ENCODE peak calls at places on chromosomes 13 and 19, in ten cellular contexts. One of them, this sample, is unnamed. For H3K36me3, the result is how much of the 10 kb centered on the place peaks cover.

GRCh38 chr13:19864339-19865309 is 1.2 kb upstream of the ZMYM5 start:
- DNase-seq in IMR-90: peak
- DNase-seq in psoas muscle: peak
- DNase-seq in fibroblast of lung: peak
- DNase-seq in Peyer's patch: peak
- DNase-seq in breast epithelium: peak
- DNase-seq in mesendoderm: peak
- DNase-seq in CD4-positive, CD25-positive, alpha-beta regulatory T cell: peak
- DNase-seq in heart left ventricle: peak
- DNase-seq in heart right ventricle: peak
- DNase-seq in this sample: peak

GRCh38 chr19:15154002-15154612 is 46.7 kb downstream of the NOTCH3 start:
- DNase-seq in IMR-90: peak
- DNase-seq in psoas muscle: no peak
- DNase-seq in fibroblast of lung: peak
- DNase-seq in Peyer's patch: peak
- DNase-seq in breast epithelium: no peak
- DNase-seq in mesendoderm: peak
- DNase-seq in CD4-positive, CD25-positive, alpha-beta regulatory T cell: peak
- DNase-seq in heart left ventricle: no peak
- DNase-seq in heart right ventricle: no peak
- DNase-seq in this sample: no peak

GRCh38 chr19:4326837-4327251 is 11.8 kb downstream of the STAP2 start:
- DNase-seq in IMR-90: no peak
- DNase-seq in psoas muscle: no peak
- DNase-seq in fibroblast of lung: no peak
- DNase-seq in Peyer's patch: no peak
- DNase-seq in breast epithelium: no peak
- DNase-seq in mesendoderm: peak
- DNase-seq in CD4-positive, CD25-positive, alpha-beta regulatory T cell: no peak
- DNase-seq in heart left ventricle: no peak
- DNase-seq in heart right ventricle: no peak
- DNase-seq in this sample: no peak

GRCh38 chr13:87361216-87361615 is 310.0 kb upstream of the SLITRK5 start:
- DNase-seq in IMR-90: no peak
- DNase-seq in psoas muscle: no peak
- DNase-seq in fibroblast of lung: no peak
- DNase-seq in Peyer's patch: no peak
- DNase-seq in breast epithelium: no peak
- DNase-seq in mesendoderm: no peak
- DNase-seq in CD4-positive, CD25-positive, alpha-beta regulatory T cell: no peak
- DNase-seq in heart left ventricle: no peak
- DNase-seq in heart right ventricle: no peak
- DNase-seq in this sample: no peak

GRCh38 chr13:35979378-35979911 is 151.7 kb downstream of the DCLK1 start:
- DNase-seq in IMR-90: peak
- DNase-seq in psoas muscle: peak
- DNase-seq in fibroblast of lung: peak
- DNase-seq in Peyer's patch: peak
- DNase-seq in breast epithelium: peak
- DNase-seq in mesendoderm: peak
- DNase-seq in CD4-positive, CD25-positive, alpha-beta regulatory T cell: no peak
- DNase-seq in heart left ventricle: peak
- DNase-seq in heart right ventricle: peak
- DNase-seq in this sample: peak

GRCh38 chr13:93900735-93901134 is 578.7 kb downstream of the DCT start:
- DNase-seq in IMR-90: peak
- DNase-seq in psoas muscle: no peak
- DNase-seq in fibroblast of lung: no peak
- DNase-seq in Peyer's patch: no peak
- DNase-seq in breast epithelium: no peak
- DNase-seq in mesendoderm: no peak
- DNase-seq in CD4-positive, CD25-positive, alpha-beta regulatory T cell: no peak
- DNase-seq in heart left ventricle: no peak
- DNase-seq in heart right ventricle: no peak
- DNase-seq in this sample: no peak

GRCh38 chr19:19257137-19257536 is 16.0 kb downstream of the TM6SF2 start:
- DNase-seq in IMR-90: no peak
- DNase-seq in psoas muscle: no peak
- DNase-seq in fibroblast of lung: no peak
- DNase-seq in Peyer's patch: no peak
- DNase-seq in breast epithelium: no peak
- DNase-seq in mesendoderm: no peak
- DNase-seq in CD4-positive, CD25-positive, alpha-beta regulatory T cell: no peak
- DNase-seq in heart left ventricle: no peak
- DNase-seq in heart right ventricle: no peak
- DNase-seq in this sample: no peak

GRCh38 chr19:27647423-27647822 is 1565.5 kb downstream of the UQCRFS1 start:
- DNase-seq in IMR-90: no peak
- DNase-seq in psoas muscle: no peak
- DNase-seq in fibroblast of lung: no peak
- DNase-seq in Peyer's patch: no peak
- DNase-seq in breast epithelium: no peak
- DNase-seq in mesendoderm: no peak
- DNase-seq in CD4-positive, CD25-positive, alpha-beta regulatory T cell: no peak
- DNase-seq in heart left ventricle: no peak
- DNase-seq in heart right ventricle: no peak
- DNase-seq in this sample: no peak

GRCh38 chr13:45826741-45827140 is 24.8 kb downstream of the SIAH3 start:
- DNase-seq in IMR-90: no peak
- DNase-seq in psoas muscle: no peak
- DNase-seq in fibroblast of lung: no peak
- DNase-seq in Peyer's patch: no peak
- DNase-seq in breast epithelium: no peak
- DNase-seq in mesendoderm: no peak
- DNase-seq in CD4-positive, CD25-positive, alpha-beta regulatory T cell: no peak
- DNase-seq in heart left ventricle: no peak
- DNase-seq in heart right ventricle: no peak
- DNase-seq in this sample: no peak

GRCh38 chr13:37923236-37923635 is 53.7 kb upstream of the TRPC4 start:
- DNase-seq in IMR-90: no peak
- DNase-seq in psoas muscle: no peak
- DNase-seq in fibroblast of lung: no peak
- DNase-seq in Peyer's patch: no peak
- DNase-seq in breast epithelium: no peak
- DNase-seq in mesendoderm: no peak
- DNase-seq in CD4-positive, CD25-positive, alpha-beta regulatory T cell: no peak
- DNase-seq in heart left ventricle: no peak
- DNase-seq in heart right ventricle: no peak
- DNase-seq in this sample: no peak

GRCh38 chr19:10780368-10780767 is 55.6 kb downstream of the TMED1 start:
- DNase-seq in IMR-90: peak
- DNase-seq in psoas muscle: no peak
- DNase-seq in fibroblast of lung: peak
- DNase-seq in Peyer's patch: peak
- DNase-seq in breast epithelium: peak
- DNase-seq in mesendoderm: no peak
- DNase-seq in CD4-positive, CD25-positive, alpha-beta regulatory T cell: no peak
- DNase-seq in heart left ventricle: peak
- DNase-seq in heart right ventricle: peak
- DNase-seq in this sample: peak

GRCh38 chr19:772043-772442 is 21.1 kb downstream of the MISP start:
- DNase-seq in IMR-90: no peak
- DNase-seq in psoas muscle: no peak
- DNase-seq in fibroblast of lung: no peak
- DNase-seq in Peyer's patch: no peak
- DNase-seq in breast epithelium: no peak
- DNase-seq in mesendoderm: no peak
- DNase-seq in CD4-positive, CD25-positive, alpha-beta regulatory T cell: no peak
- DNase-seq in heart left ventricle: no peak
- DNase-seq in heart right ventricle: no peak
- DNase-seq in this sample: no peak

GRCh38 chr19:50465986-50466771 is 10.1 kb upstream of the EMC10 start:
- DNase-seq in IMR-90: no peak
- DNase-seq in psoas muscle: peak
- DNase-seq in fibroblast of lung: peak
- DNase-seq in Peyer's patch: peak
- DNase-seq in breast epithelium: no peak
- DNase-seq in mesendoderm: peak
- DNase-seq in CD4-positive, CD25-positive, alpha-beta regulatory T cell: no peak
- DNase-seq in heart left ventricle: peak
- DNase-seq in heart right ventricle: no peak
- DNase-seq in this sample: peak

GRCh38 chr13:92044351-92044750 is 645.9 kb downstream of the GPC5 start:
- DNase-seq in IMR-90: no peak
- DNase-seq in psoas muscle: no peak
- DNase-seq in fibroblast of lung: no peak
- DNase-seq in Peyer's patch: no peak
- DNase-seq in breast epithelium: no peak
- DNase-seq in mesendoderm: no peak
- DNase-seq in CD4-positive, CD25-positive, alpha-beta regulatory T cell: no peak
- DNase-seq in heart left ventricle: no peak
- DNase-seq in heart right ventricle: no peak
- DNase-seq in this sample: peak

GRCh38 chr13:91719033-91719432 is 320.6 kb downstream of the GPC5 start:
- DNase-seq in IMR-90: peak
- DNase-seq in psoas muscle: no peak
- DNase-seq in fibroblast of lung: peak
- DNase-seq in Peyer's patch: no peak
- DNase-seq in breast epithelium: no peak
- DNase-seq in mesendoderm: peak
- DNase-seq in CD4-positive, CD25-positive, alpha-beta regulatory T cell: no peak
- DNase-seq in heart left ventricle: no peak
- DNase-seq in heart right ventricle: no peak
- DNase-seq in this sample: no peak

GRCh38 chr19:53328967-53329366 is 4.6 kb upstream of the ZNF845 start:
- DNase-seq in IMR-90: peak
- DNase-seq in psoas muscle: peak
- DNase-seq in fibroblast of lung: no peak
- DNase-seq in Peyer's patch: no peak
- DNase-seq in breast epithelium: no peak
- DNase-seq in mesendoderm: no peak
- DNase-seq in CD4-positive, CD25-positive, alpha-beta regulatory T cell: no peak
- DNase-seq in heart left ventricle: peak
- DNase-seq in heart right ventricle: peak
- DNase-seq in this sample: peak

GRCh38 chr19:10654610-10655456 is 687 bp downstream of the ILF3 start:
- DNase-seq in IMR-90: no peak
- DNase-seq in psoas muscle: peak
- DNase-seq in fibroblast of lung: peak
- DNase-seq in Peyer's patch: peak
- DNase-seq in breast epithelium: peak
- DNase-seq in mesendoderm: peak
- DNase-seq in CD4-positive, CD25-positive, alpha-beta regulatory T cell: peak
- DNase-seq in heart left ventricle: peak
- DNase-seq in heart right ventricle: peak
- DNase-seq in this sample: peak

GRCh38 chr13:34667356-34668218 is 274.5 kb upstream of the NBEA start:
- DNase-seq in IMR-90: no peak
- DNase-seq in psoas muscle: no peak
- DNase-seq in fibroblast of lung: no peak
- DNase-seq in Peyer's patch: no peak
- DNase-seq in breast epithelium: no peak
- DNase-seq in mesendoderm: no peak
- DNase-seq in CD4-positive, CD25-positive, alpha-beta regulatory T cell: no peak
- DNase-seq in heart left ventricle: no peak
- DNase-seq in heart right ventricle: no peak
- DNase-seq in this sample: no peak

DNA sequence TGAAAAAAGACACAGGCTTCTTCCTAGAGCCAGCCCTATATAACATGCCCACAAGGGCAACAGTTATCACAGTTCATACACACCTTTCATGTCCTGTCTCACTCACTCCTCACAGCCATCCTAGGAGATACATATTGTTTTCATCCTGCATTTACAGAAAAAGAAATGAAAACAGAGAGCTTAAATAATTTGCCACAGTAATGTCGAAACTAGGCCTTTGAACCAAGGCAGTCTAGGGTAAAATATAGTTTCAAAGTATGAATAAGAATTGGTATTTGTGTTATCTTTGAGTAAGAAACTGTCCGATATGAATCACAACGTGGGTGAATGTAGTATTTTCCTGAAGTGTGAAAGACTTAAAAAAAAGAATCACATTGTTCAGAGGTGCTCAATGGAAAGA is 26.8 kb downstream of the CLDN10 start:
- DNase-seq in IMR-90: no peak
- DNase-seq in psoas muscle: no peak
- DNase-seq in fibroblast of lung: no peak
- DNase-seq in Peyer's patch: no peak
- DNase-seq in breast epithelium: no peak
- DNase-seq in mesendoderm: no peak
- DNase-seq in CD4-positive, CD25-positive, alpha-beta regulatory T cell: no peak
- DNase-seq in heart left ventricle: no peak
- DNase-seq in heart right ventricle: no peak
- DNase-seq in this sample: no peak
- H3K36me3 ChIP-seq in IMR-90: under half
- H3K36me3 ChIP-seq in psoas muscle: under half
- H3K36me3 ChIP-seq in fibroblast of lung: under half
- H3K36me3 ChIP-seq in Peyer's patch: under half
- H3K36me3 ChIP-seq in breast epithelium: under half
- H3K36me3 ChIP-seq in mesendoderm: under half
- H3K36me3 ChIP-seq in CD4-positive, CD25-positive, alpha-beta regulatory T cell: under half
- H3K36me3 ChIP-seq in heart left ventricle: under half
- H3K36me3 ChIP-seq in heart right ventricle: under half
- H3K36me3 ChIP-seq in this sample: under half

GRCh38 chr19:55242517-55242916 is 14.0 kb upstream of the TMEM86B start:
- DNase-seq in IMR-90: no peak
- DNase-seq in psoas muscle: no peak
- DNase-seq in fibroblast of lung: no peak
- DNase-seq in Peyer's patch: no peak
- DNase-seq in breast epithelium: no peak
- DNase-seq in mesendoderm: no peak
- DNase-seq in CD4-positive, CD25-positive, alpha-beta regulatory T cell: no peak
- DNase-seq in heart left ventricle: peak
- DNase-seq in heart right ventricle: no peak
- DNase-seq in this sample: no peak
- H3K36me3 ChIP-seq in IMR-90: half or more
- H3K36me3 ChIP-seq in psoas muscle: under half
- H3K36me3 ChIP-seq in fibroblast of lung: under half
- H3K36me3 ChIP-seq in Peyer's patch: half or more
- H3K36me3 ChIP-seq in breast epithelium: under half
- H3K36me3 ChIP-seq in mesendoderm: under half
- H3K36me3 ChIP-seq in CD4-positive, CD25-positive, alpha-beta regulatory T cell: half or more
- H3K36me3 ChIP-seq in heart left ventricle: half or more
- H3K36me3 ChIP-seq in heart right ventricle: half or more
- H3K36me3 ChIP-seq in this sample: under half

GRCh38 chr19:46155237-46155636 is 7.2 kb downstream of the IGFL2 start:
- DNase-seq in IMR-90: no peak
- DNase-seq in psoas muscle: no peak
- DNase-seq in fibroblast of lung: no peak
- DNase-seq in Peyer's patch: no peak
- DNase-seq in breast epithelium: no peak
- DNase-seq in mesendoderm: no peak
- DNase-seq in CD4-positive, CD25-positive, alpha-beta regulatory T cell: no peak
- DNase-seq in heart left ventricle: no peak
- DNase-seq in heart right ventricle: no peak
- DNase-seq in this sample: no peak
- H3K36me3 ChIP-seq in IMR-90: under half
- H3K36me3 ChIP-seq in psoas muscle: under half
- H3K36me3 ChIP-seq in fibroblast of lung: under half
- H3K36me3 ChIP-seq in Peyer's patch: under half
- H3K36me3 ChIP-seq in breast epithelium: under half
- H3K36me3 ChIP-seq in mesendoderm: under half
- H3K36me3 ChIP-seq in CD4-positive, CD25-positive, alpha-beta regulatory T cell: under half
- H3K36me3 ChIP-seq in heart left ventricle: under half
- H3K36me3 ChIP-seq in heart right ventricle: under half
- H3K36me3 ChIP-seq in this sample: under half

DNA sequence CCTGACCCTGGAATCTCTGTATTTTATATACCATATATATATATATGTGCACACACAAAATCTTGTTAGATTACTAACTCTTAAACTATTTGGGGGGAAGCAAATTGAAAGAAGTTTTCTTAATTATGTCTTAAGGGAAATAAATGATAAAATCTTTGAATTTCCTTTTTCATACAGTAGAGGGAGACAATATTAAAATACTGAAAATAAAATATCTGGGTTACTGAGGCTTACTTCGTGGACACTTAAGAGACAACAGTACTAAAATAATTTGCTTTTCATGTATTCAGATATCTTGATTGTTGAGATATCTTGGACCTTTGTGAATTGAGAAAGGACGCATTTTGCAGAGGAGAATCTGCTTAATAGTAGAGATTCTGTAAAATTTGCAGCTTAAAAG is 17.0 kb downstream of the SUGT1 start:
- DNase-seq in IMR-90: no peak
- DNase-seq in psoas muscle: no peak
- DNase-seq in fibroblast of lung: no peak
- DNase-seq in Peyer's patch: no peak
- DNase-seq in breast epithelium: no peak
- DNase-seq in mesendoderm: no peak
- DNase-seq in CD4-positive, CD25-positive, alpha-beta regulatory T cell: no peak
- DNase-seq in heart left ventricle: no peak
- DNase-seq in heart right ventricle: no peak
- DNase-seq in this sample: no peak
- H3K36me3 ChIP-seq in IMR-90: under half
- H3K36me3 ChIP-seq in psoas muscle: under half
- H3K36me3 ChIP-seq in fibroblast of lung: under half
- H3K36me3 ChIP-seq in Peyer's patch: half or more
- H3K36me3 ChIP-seq in breast epithelium: under half
- H3K36me3 ChIP-seq in mesendoderm: under half
- H3K36me3 ChIP-seq in CD4-positive, CD25-positive, alpha-beta regulatory T cell: half or more
- H3K36me3 ChIP-seq in heart left ventricle: half or more
- H3K36me3 ChIP-seq in heart right ventricle: half or more
- H3K36me3 ChIP-seq in this sample: under half